ENCODE peak calls at places on chromosomes 6 and 20, in six cellular contexts. Q is AG08395; J is stimulated activated CD4-positive, alpha-beta T cell treated with anti-CD3 and anti-CD28 coated beads, Interleukin-1b, Interleukin-23, amount 100 ng/mL, for 4 hours; O is amniotic epithelial cell; L is SJSA1; Z is ovary. V is an unnamed sample.

GRCh38 chr6:82741325-82741995 is 324.2 kb downstream of the UBE3D start:
- DNase-seq in J (no peak), Z (no peak), L (no peak), O (peak), Q (peak), V (no peak)

GRCh38 chr20:61588356-61589054 is 336.4 kb downstream of the CDH4 start:
- DNase-seq in Z (no peak), Q (peak), L (peak), O (peak), J (no peak), V (no peak)

GRCh38 chr6:27374824-27375612 is 13.5 kb upstream of the ZNF391 start:
- DNase-seq in J (peak), O (peak), Q (peak), Z (peak), L (no peak), V (peak)

GRCh38 chr6:65979120-65979519 is 272.1 kb upstream of the EYS start:
- DNase-seq in Z (no peak), L (no peak), O (no peak), J (no peak), Q (peak), V (no peak)

GRCh38 chr6:37456126-37456525 is 23.1 kb downstream of the CMTR1 start:
- DNase-seq in O (peak), Q (peak), Z (no peak), L (no peak), J (no peak), V (no peak)

GRCh38 chr6:18465410-18466154 is 78.4 kb downstream of the RNF144B start:
- DNase-seq in O (no peak), L (no peak), Z (no peak), J (no peak), Q (no peak), V (no peak)

GRCh38 chr6:133432021-133432989 is 191.1 kb downstream of the EYA4 start:
- DNase-seq in O (no peak), L (no peak), Z (no peak), J (no peak), Q (no peak), V (no peak)

GRCh38 chr6:40923860-40924259 is 115.2 kb downstream of the UNC5CL start:
- DNase-seq in Q (no peak), O (no peak), L (no peak), J (no peak), Z (no peak), V (no peak)

GRCh38 chr6:135586844-135587243 is 89.3 kb upstream of the AHI1 start:
- DNase-seq in Z (no peak), O (peak), Q (no peak), J (no peak), L (no peak), V (peak)

GRCh38 chr6:52253494-52253893 is 9.2 kb upstream of the IL17F start:
- DNase-seq in L (no peak), O (no peak), Q (peak), Z (no peak), J (no peak), V (no peak)

GRCh38 chr20:59805786-59806577 is 127.5 kb downstream of the SYCP2 start:
- DNase-seq in O (no peak), Q (no peak), J (no peak), Z (no peak), L (peak), V (no peak)

GRCh38 chr6:15952231-15953151 is 176.4 kb upstream of the MYLIP start:
- DNase-seq in J (no peak), O (no peak), L (no peak), Q (peak), Z (no peak), V (no peak)

GRCh38 chr6:7468382-7469081 is 72.9 kb upstream of the DSP start:
- DNase-seq in J (no peak), O (peak), Z (peak), Q (peak), L (peak), V (no peak)

GRCh38 chr6:34679552-34680255 is 16.9 kb downstream of the ILRUN start:
- DNase-seq in Q (no peak), Z (no peak), L (no peak), O (peak), J (no peak), V (no peak)

GRCh38 chr6:164929155-164929977 is 380.0 kb downstream of the C6orf118 start:
- DNase-seq in Z (no peak), Q (no peak), L (no peak), O (no peak), J (no peak), V (no peak)

GRCh38 chr20:33061626-33062025 is 7.9 kb downstream of the BPIFB3 start:
- DNase-seq in J (no peak), O (no peak), L (no peak), Z (no peak), Q (no peak), V (no peak)

GRCh38 chr6:45718901-45719300 is 296.8 kb downstream of the CLIC5 start:
- DNase-seq in L (no peak), Q (peak), O (no peak), Z (no peak), J (no peak), V (no peak)

GRCh38 chr6:76876922-76877553 is 586.3 kb downstream of the HTR1B start:
- DNase-seq in Q (no peak), L (no peak), Z (peak), J (no peak), O (peak), V (peak)

GRCh38 chr6:151493495-151494234 is at the start of gene CCDC170:
- DNase-seq in Q (peak), O (no peak), Z (peak), L (peak), J (no peak), V (peak)

GRCh38 chr6:170147832-170148708 is 142.8 kb downstream of the DLL1 start:
- DNase-seq in Z (no peak), J (peak), Q (no peak), L (no peak), O (no peak), V (peak)

GRCh38 chr6:7624781-7625710 is 35.0 kb downstream of the SNRNP48 start:
- DNase-seq in Z (no peak), J (no peak), L (no peak), O (peak), Q (no peak), V (no peak)

GRCh38 chr6:154622618-154623336 is 110.4 kb upstream of the SCAF8 start:
- DNase-seq in Z (no peak), Q (no peak), L (no peak), O (no peak), J (no peak), V (no peak)

GRCh38 chr6:12331474-12331873 is 41.3 kb downstream of the EDN1 start:
- DNase-seq in Z (no peak), J (no peak), Q (no peak), O (no peak), L (no peak), V (no peak)

GRCh38 chr20:49484180-49485140 is 2.0 kb upstream of the KCNB1 start:
- DNase-seq in Q (peak), J (peak), L (peak), Z (peak), O (peak), V (peak)

GRCh38 chr20:40802886-40803285 is 113.8 kb upstream of the MAFB start:
- DNase-seq in Z (no peak), Q (no peak), L (peak), O (no peak), J (no peak), V (no peak)